ENCODE peak calls at places on chromosomes 11 and 22, in nine cellular contexts. G is NCI-H460; P is stimulated activated CD8-positive, alpha-beta memory T cell treated with anti-CD3 and anti-CD28 coated beads, Interleukin-2, amount 100 ng/mL, for 48 hours; V is NCI-H1048; N is colonic mucosa; M is CD4-positive, alpha-beta T cell; L is brain microvascular endothelial cell; U is anterior cingulate cortex; E is effector memory CD4-positive, alpha-beta T cell. S is an unnamed sample.

GRCh38 chr22:17807571-17808410 is 33.5 kb upstream of the BID start:
- DNase-seq in G (no peak), P (no peak), V (no peak), N (no peak), M (no peak), L (no peak), U (no peak), E (no peak), S (peak)

GRCh38 chr11:65421204-65422103 is 1.1 kb upstream of the NEAT1 start:
- DNase-seq in G (peak), P (peak), V (no peak), N (peak), M (peak), L (peak), U (peak), E (peak), S (peak)

GRCh38 chr11:118194835-118195627 is 18.6 kb upstream of the SCN2B start:
- DNase-seq in G (no peak), P (no peak), V (no peak), N (peak), M (no peak), L (peak), U (peak), E (no peak), S (peak)

GRCh38 chr11:62811659-62812058 is 6.4 kb upstream of the NXF1 start:
- DNase-seq in G (no peak), P (no peak), V (no peak), N (no peak), M (no peak), L (no peak), U (no peak), E (no peak), S (no peak)

GRCh38 chr11:112321521-112322172 is 61.0 kb upstream of the PLET1 start:
- DNase-seq in G (peak), P (no peak), V (peak), N (peak), M (no peak), L (peak), U (no peak), E (no peak), S (peak)

GRCh38 chr11:69914286-69915150 is 95.3 kb upstream of the FGF3 start:
- DNase-seq in G (no peak), P (no peak), V (no peak), N (no peak), M (no peak), L (no peak), U (no peak), E (no peak), S (no peak)

GRCh38 chr11:119550330-119550729 is 127.4 kb upstream of the THY1 start:
- DNase-seq in G (no peak), P (no peak), V (no peak), N (no peak), M (no peak), L (no peak), U (no peak), E (no peak), S (peak)

GRCh38 chr11:118621898-118622375 is 14.5 kb downstream of the PHLDB1 start:
- DNase-seq in G (no peak), P (no peak), V (no peak), N (no peak), M (no peak), L (no peak), U (no peak), E (no peak), S (no peak)

GRCh38 chr22:49025791-49026475 is 801.7 kb downstream of the BRD1 start:
- DNase-seq in G (no peak), P (no peak), V (no peak), N (no peak), M (no peak), L (no peak), U (no peak), E (no peak), S (no peak)

GRCh38 chr11:665707-666281 is 28.7 kb downstream of the DRD4 start:
- DNase-seq in G (no peak), P (no peak), V (no peak), N (no peak), M (no peak), L (no peak), U (no peak), E (no peak), S (no peak)

S was measured in left kidney.